ENCODE peak calls at places on chromosomes 16 and 17, in five cellular contexts. S, F, L, U and B are unnamed samples.

GRCh38 chr16:20268409-20268808 is 58.9 kb downstream of the GP2 start:
- DNase-seq in S (no peak), F (no peak), L (no peak), U (no peak), B (no peak)

GRCh38 chr17:45043268-45043681 is 8.2 kb downstream of the DCAKD start:
- DNase-seq in S (no peak), F (no peak), L (no peak), U (no peak), B (no peak)

GRCh38 chr17:74852237-74853047 is 7.2 kb downstream of the GRIN2C start:
- DNase-seq in S (no peak), F (no peak), L (peak), U (peak), B (peak)

GRCh38 chr16:4327782-4328579 is 12.1 kb downstream of the GLIS2 start:
- DNase-seq in S (no peak), F (no peak), L (peak), U (peak), B (no peak)

GRCh38 chr16:81652798-81653505 is 126.1 kb upstream of the PLCG2 start:
- DNase-seq in S (no peak), F (no peak), L (no peak), U (no peak), B (no peak)

GRCh38 chr17:2262146-2262587 is 41.4 kb downstream of the SMG6 start:
- DNase-seq in S (peak), F (no peak), L (no peak), U (peak), B (no peak)

GRCh38 chr16:84913315-84913714 is 93.5 kb downstream of the CRISPLD2 start:
- DNase-seq in S (no peak), F (no peak), L (no peak), U (no peak), B (no peak)

GRCh38 chr16:67254809-67255552 is 6.2 kb downstream of the SLC9A5 start:
- DNase-seq in S (no peak), F (no peak), L (no peak), U (no peak), B (no peak)

GRCh38 chr17:75039238-75039637 is 7.5 kb downstream of the ATP5PD start:
- DNase-seq in S (no peak), F (no peak), L (no peak), U (no peak), B (no peak)

GRCh38 chr16:51051671-51052070 is 99.4 kb downstream of the SALL1 start:
- DNase-seq in S (no peak), F (no peak), L (no peak), U (no peak), B (no peak)

GRCh38 chr17:45170976-45171337 is 9.3 kb downstream of the HEXIM2 start:
- DNase-seq in S (peak), F (no peak), L (no peak), U (peak), B (no peak)

GRCh38 chr17:59839646-59840328 is 53.0 kb downstream of the TUBD1 start:
- DNase-seq in S (peak), F (no peak), L (no peak), U (peak), B (no peak)

GRCh38 chr16:15041260-15042011 is 14.4 kb downstream of the NTAN1 start:
- DNase-seq in S (no peak), F (no peak), L (no peak), U (peak), B (no peak)

GRCh38 chr17:41439375-41439774 is 1.4 kb downstream of the KRT38 start:
- DNase-seq in S (no peak), F (no peak), L (no peak), U (peak), B (no peak)

GRCh38 chr17:5821813-5822212 is 237.5 kb upstream of the NLRP1 start:
- DNase-seq in S (no peak), F (no peak), L (no peak), U (no peak), B (no peak)

GRCh38 chr17:69810326-69811035 is 264.5 kb upstream of the KCNJ16 start:
- DNase-seq in S (peak), F (no peak), L (no peak), U (peak), B (no peak)

GRCh38 chr16:14489460-14489859 is 140.6 kb downstream of the PARN start:
- DNase-seq in S (peak), F (no peak), L (no peak), U (no peak), B (no peak)